ENCODE peak calls at places on chromosome 1, in nine cellular contexts. W is stimulated activated CD4-positive, alpha-beta T cell treated with anti-CD3 and anti-CD28 coated beads, TNF-alpha, amount 100 ng/mL, for 4 hours; V is activated naive CD8-positive, alpha-beta T cell treated with anti-CD3 and anti-CD28 coated beads, Interleukin-2, amount 10 ng/mL, durations not matched to agents 7 days and 5 days; Z is astrocyte of the spinal cord; E is activated CD4-positive, alpha-beta T cell treated with anti-CD3 and anti-CD28 coated beads for 4 hours; O is CD8-positive, alpha-beta memory T cell; C is ovary; S is lower lobe of right lung; R is iris pigment epithelial cell. N is an unnamed sample.

GRCh38 chr1:29527314-29528004 is 291.1 kb downstream of the PTPRU start:
- DNase-seq in W (no peak), V (no peak), Z (no peak), E (no peak), O (no peak), C (no peak), S (no peak), R (no peak), N (peak; percentile 16)

GRCh38 chr1:31904339-31905092 is 33.7 kb downstream of the PTP4A2 start:
- DNase-seq in W (no peak), V (no peak), Z (peak; percentile 36), E (no peak), O (no peak), C (no peak), S (peak; percentile 78), R (peak; percentile 79), N (no peak)

GRCh38 chr1:212457740-212458338 is 25.1 kb downstream of the NENF start:
- DNase-seq in W (peak; percentile 25), V (peak; percentile 58), Z (peak; percentile 66), E (peak; percentile 63), O (peak; percentile 24), C (no peak), S (no peak), R (peak; percentile 49), N (no peak)

GRCh38 chr1:79283451-79283850 is 276.9 kb upstream of the ADGRL4 start:
- DNase-seq in W (no peak), V (no peak), Z (no peak), E (no peak), O (no peak), C (no peak), S (no peak), R (no peak), N (no peak)

GRCh38 chr1:48526045-48526714 is 54.2 kb upstream of the SPATA6 start:
- DNase-seq in W (no peak), V (no peak), Z (no peak), E (no peak), O (no peak), C (no peak), S (no peak), R (peak; percentile 5), N (no peak)

GRCh38 chr1:150551049-150551783 is 2.0 kb downstream of the ADAMTSL4 start:
- DNase-seq in W (no peak), V (no peak), Z (no peak), E (no peak), O (no peak), C (no peak), S (no peak), R (no peak), N (peak; percentile 76)

GRCh38 chr1:164380893-164381292 is 178.1 kb upstream of the PBX1 start:
- DNase-seq in W (no peak), V (no peak), Z (peak; percentile 74), E (no peak), O (no peak), C (no peak), S (no peak), R (no peak), N (no peak)

GRCh38 chr1:207031632-207032258 is 811 bp downstream of the C1orf116 start:
- DNase-seq in W (no peak), V (no peak), Z (no peak), E (no peak), O (no peak), C (no peak), S (no peak), R (no peak), N (no peak)

GRCh38 chr1:24927473-24927872 is 2.6 kb downstream of the RUNX3 start:
- DNase-seq in W (no peak), V (no peak), Z (no peak), E (no peak), O (peak; percentile 58), C (no peak), S (no peak), R (no peak), N (no peak)

GRCh38 chr1:64215576-64215975 is 12.2 kb downstream of the UBE2U start:
- DNase-seq in W (no peak), V (no peak), Z (no peak), E (no peak), O (no peak), C (no peak), S (no peak), R (peak; percentile 31), N (no peak)

GRCh38 chr1:229035054-229035747 is 235.7 kb upstream of the RAB4A start:
- DNase-seq in W (no peak), V (no peak), Z (no peak), E (no peak), O (no peak), C (no peak), S (no peak), R (no peak), N (no peak)

GRCh38 chr1:232655041-232655745 is 25.3 kb upstream of the SIPA1L2 start:
- DNase-seq in W (no peak), V (no peak), Z (peak; percentile 49), E (no peak), O (no peak), C (no peak), S (no peak), R (peak; percentile 18), N (no peak)

GRCh38 chr1:28135910-28136635 is 40.4 kb downstream of the PTAFR start:
- DNase-seq in W (no peak), V (no peak), Z (no peak), E (no peak), O (no peak), C (no peak), S (no peak), R (no peak), N (no peak)

GRCh38 chr1:97999320-97999719 is 78.5 kb upstream of the DPYD start:
- DNase-seq in W (no peak), V (no peak), Z (peak; percentile 81), E (no peak), O (no peak), C (no peak), S (no peak), R (peak; percentile 97), N (no peak)

GRCh38 chr1:44174630-44175029 is 33.2 kb upstream of the KLF18 start:
- DNase-seq in W (no peak), V (no peak), Z (no peak), E (no peak), O (no peak), C (no peak), S (no peak), R (no peak), N (no peak)

GRCh38 chr1:214281902-214282695 is 1.1 kb downstream of the SMYD2 start:
- DNase-seq in W (no peak), V (no peak), Z (peak; percentile 60), E (no peak), O (no peak), C (peak; percentile 62), S (peak; percentile 73), R (peak; percentile 50), N (peak; percentile 30)

GRCh38 chr1:151553659-151554058 is 13.6 kb downstream of the TUFT1 start:
- DNase-seq in W (no peak), V (no peak), Z (peak; percentile 71), E (no peak), O (no peak), C (no peak), S (no peak), R (peak; percentile 68), N (no peak)

GRCh38 chr1:233710031-233710430 is 96.1 kb downstream of the KCNK1 start:
- DNase-seq in W (no peak), V (no peak), Z (no peak), E (no peak), O (no peak), C (no peak), S (no peak), R (no peak), N (no peak)

GRCh38 chr1:59046134-59046533 is 250.8 kb upstream of the FGGY start:
- DNase-seq in W (no peak), V (no peak), Z (no peak), E (no peak), O (no peak), C (no peak), S (no peak), R (peak; percentile 28), N (no peak)

GRCh38 chr1:241603626-241604337 is 36.4 kb downstream of the CHML start:
- DNase-seq in W (no peak), V (no peak), Z (peak; percentile 86), E (no peak), O (no peak), C (no peak), S (no peak), R (peak; percentile 50), N (no peak)

GRCh38 chr1:226975909-226976670 is 36.0 kb downstream of the COQ8A start:
- DNase-seq in W (no peak), V (no peak), Z (no peak), E (no peak), O (no peak), C (no peak), S (no peak), R (no peak), N (no peak)

GRCh38 chr1:200724064-200724463 is 14.6 kb upstream of the CAMSAP2 start:
- DNase-seq in W (no peak), V (no peak), Z (no peak), E (no peak), O (no peak), C (no peak), S (no peak), R (no peak), N (no peak)

GRCh38 chr1:93801471-93801870 is 77.5 kb downstream of the DNTTIP2 start:
- DNase-seq in W (no peak), V (no peak), Z (no peak), E (no peak), O (no peak), C (no peak), S (no peak), R (peak; percentile 90), N (no peak)

GRCh38 chr1:15428815-15429435 is 9.3 kb upstream of the CTRC start:
- DNase-seq in W (no peak), V (no peak), Z (no peak), E (no peak), O (no peak), C (no peak), S (no peak), R (no peak), N (no peak)

GRCh38 chr1:151613275-151613867 is 1.5 kb downstream of the SNX27 start:
- DNase-seq in W (no peak), V (no peak), Z (no peak), E (no peak), O (no peak), C (no peak), S (no peak), R (no peak), N (no peak)

N was measured in tibial artery.